ENCODE peak calls at places on chromosomes 4 and X, in five cellular contexts. One of them, this sample, is unnamed.

GRCh38 chr4:170089743-170090666 is at the start of gene AADAT:
- DNase-seq in hypothalamus: peak; percentile 73
- DNase-seq in upper lobe of left lung: peak; percentile 82
- DNase-seq in tibial artery: peak; percentile 67
- DNase-seq in activated T-cell treated with anti-CD3 and anti-CD28 coated beads for 24 hours: no peak
- DNase-seq in this sample: peak; percentile 56

GRCh38 chr4:4480685-4481393 is 61.0 kb downstream of the STX18 start:
- DNase-seq in hypothalamus: no peak
- DNase-seq in upper lobe of left lung: no peak
- DNase-seq in activated T-cell treated with anti-CD3 and anti-CD28 coated beads for 24 hours: no peak
- DNase-seq in tibial artery: no peak
- DNase-seq in this sample: no peak

GRCh38 chr4:122003335-122003734 is 51.5 kb upstream of the TRPC3 start:
- DNase-seq in activated T-cell treated with anti-CD3 and anti-CD28 coated beads for 24 hours: peak; percentile 4
- DNase-seq in hypothalamus: no peak
- DNase-seq in tibial artery: no peak
- DNase-seq in upper lobe of left lung: no peak
- DNase-seq in this sample: no peak

GRCh38 chrX:115226929-115227328 is 7.0 kb downstream of the LRCH2 start:
- DNase-seq in tibial artery: no peak
- DNase-seq in upper lobe of left lung: no peak
- DNase-seq in hypothalamus: no peak
- DNase-seq in activated T-cell treated with anti-CD3 and anti-CD28 coated beads for 24 hours: no peak
- DNase-seq in this sample: peak; percentile 39

GRCh38 chr4:76607266-76607799 is 172.3 kb downstream of the SHROOM3 start:
- DNase-seq in upper lobe of left lung: no peak
- DNase-seq in activated T-cell treated with anti-CD3 and anti-CD28 coated beads for 24 hours: no peak
- DNase-seq in tibial artery: no peak
- DNase-seq in hypothalamus: no peak
- DNase-seq in this sample: no peak

GRCh38 chr4:159035570-159035969 is 67.3 kb upstream of the RAPGEF2 start:
- DNase-seq in tibial artery: no peak
- DNase-seq in upper lobe of left lung: no peak
- DNase-seq in activated T-cell treated with anti-CD3 and anti-CD28 coated beads for 24 hours: no peak
- DNase-seq in hypothalamus: no peak
- DNase-seq in this sample: no peak

GRCh38 chr4:65089666-65090065 is 580.6 kb downstream of the EPHA5 start:
- DNase-seq in hypothalamus: no peak
- DNase-seq in tibial artery: no peak
- DNase-seq in upper lobe of left lung: no peak
- DNase-seq in activated T-cell treated with anti-CD3 and anti-CD28 coated beads for 24 hours: no peak
- DNase-seq in this sample: no peak

GRCh38 chr4:164446516-164446915 is 307.4 kb upstream of the SMIM31 start:
- DNase-seq in tibial artery: no peak
- DNase-seq in activated T-cell treated with anti-CD3 and anti-CD28 coated beads for 24 hours: no peak
- DNase-seq in upper lobe of left lung: no peak
- DNase-seq in hypothalamus: no peak
- DNase-seq in this sample: no peak

GRCh38 chr4:141090473-141090872 is 42.8 kb downstream of the RNF150 start:
- DNase-seq in hypothalamus: no peak
- DNase-seq in upper lobe of left lung: no peak
- DNase-seq in activated T-cell treated with anti-CD3 and anti-CD28 coated beads for 24 hours: no peak
- DNase-seq in tibial artery: no peak
- DNase-seq in this sample: no peak

GRCh38 chr4:83207497-83208105 is 77.0 kb downstream of the COQ2 start:
- DNase-seq in activated T-cell treated with anti-CD3 and anti-CD28 coated beads for 24 hours: no peak
- DNase-seq in hypothalamus: no peak
- DNase-seq in tibial artery: no peak
- DNase-seq in upper lobe of left lung: no peak
- DNase-seq in this sample: no peak

GRCh38 chrX:39899876-39900787 is 197.6 kb downstream of the BCOR start:
- DNase-seq in upper lobe of left lung: no peak
- DNase-seq in activated T-cell treated with anti-CD3 and anti-CD28 coated beads for 24 hours: no peak
- DNase-seq in hypothalamus: no peak
- DNase-seq in tibial artery: no peak
- DNase-seq in this sample: no peak

GRCh38 chr4:164731827-164732474 is 22.0 kb upstream of the SMIM31 start:
- DNase-seq in upper lobe of left lung: no peak
- DNase-seq in activated T-cell treated with anti-CD3 and anti-CD28 coated beads for 24 hours: peak; percentile 33
- DNase-seq in hypothalamus: peak; percentile 12
- DNase-seq in tibial artery: no peak
- DNase-seq in this sample: peak; percentile 72

GRCh38 chrX:71668248-71668595 is 876 bp downstream of the LOC101059915 start:
- DNase-seq in tibial artery: no peak
- DNase-seq in hypothalamus: no peak
- DNase-seq in activated T-cell treated with anti-CD3 and anti-CD28 coated beads for 24 hours: no peak
- DNase-seq in upper lobe of left lung: no peak
- DNase-seq in this sample: no peak

GRCh38 chr4:73021634-73022033 is 47.9 kb downstream of the COX18 start:
- DNase-seq in tibial artery: no peak
- DNase-seq in activated T-cell treated with anti-CD3 and anti-CD28 coated beads for 24 hours: no peak
- DNase-seq in upper lobe of left lung: no peak
- DNase-seq in hypothalamus: no peak
- DNase-seq in this sample: no peak

GRCh38 chrX:137427061-137427778 is 138.7 kb upstream of the ZIC3 start:
- DNase-seq in activated T-cell treated with anti-CD3 and anti-CD28 coated beads for 24 hours: no peak
- DNase-seq in tibial artery: no peak
- DNase-seq in upper lobe of left lung: no peak
- DNase-seq in hypothalamus: no peak
- DNase-seq in this sample: no peak

GRCh38 chrX:131821945-131822622 is 201.0 kb upstream of the STK26 start:
- DNase-seq in activated T-cell treated with anti-CD3 and anti-CD28 coated beads for 24 hours: no peak
- DNase-seq in upper lobe of left lung: peak; percentile 69
- DNase-seq in tibial artery: no peak
- DNase-seq in hypothalamus: no peak
- DNase-seq in this sample: no peak

GRCh38 chr4:73197220-73197619 is 61.4 kb downstream of the ANKRD17 start:
- DNase-seq in hypothalamus: no peak
- DNase-seq in tibial artery: no peak
- DNase-seq in activated T-cell treated with anti-CD3 and anti-CD28 coated beads for 24 hours: no peak
- DNase-seq in upper lobe of left lung: no peak
- DNase-seq in this sample: no peak

GRCh38 chr4:70651864-70652506 is 14.3 kb downstream of the JCHAIN start:
- DNase-seq in hypothalamus: no peak
- DNase-seq in tibial artery: no peak
- DNase-seq in upper lobe of left lung: no peak
- DNase-seq in activated T-cell treated with anti-CD3 and anti-CD28 coated beads for 24 hours: no peak
- DNase-seq in this sample: no peak

GRCh38 chr4:151095142-151095541 is 4.3 kb upstream of the RPS3A start:
- DNase-seq in activated T-cell treated with anti-CD3 and anti-CD28 coated beads for 24 hours: no peak
- DNase-seq in hypothalamus: no peak
- DNase-seq in upper lobe of left lung: no peak
- DNase-seq in tibial artery: no peak
- DNase-seq in this sample: no peak

GRCh38 chrX:48972214-48973164 is 845 bp upstream of the KCND1 start:
- DNase-seq in tibial artery: peak; percentile 39
- DNase-seq in hypothalamus: no peak
- DNase-seq in upper lobe of left lung: peak; percentile 42
- DNase-seq in activated T-cell treated with anti-CD3 and anti-CD28 coated beads for 24 hours: no peak
- DNase-seq in this sample: no peak

GRCh38 chrX:39096599-39096998 is 295.3 kb downstream of the MID1IP1 start:
- DNase-seq in activated T-cell treated with anti-CD3 and anti-CD28 coated beads for 24 hours: no peak
- DNase-seq in tibial artery: no peak
- DNase-seq in upper lobe of left lung: no peak
- DNase-seq in hypothalamus: no peak
- DNase-seq in this sample: no peak